ENCODE peak calls at places on chromosome 21, in five cellular contexts. V is choroid plexus epithelial cell, H is body of pancreas, T is Calu3, W is head of caudate nucleus. D is an unnamed sample.

GRCh38 chr21:44637018-44637850 is at the start of gene KRTAP10-10:
- DNase-seq in H (no peak), W (no peak), T (no peak), V (no peak), D (no peak)

GRCh38 chr21:25427828-25428227 is 179.5 kb downstream of the MRPL39 start:
- DNase-seq in T (no peak), H (no peak), W (no peak), V (no peak), D (no peak)

GRCh38 chr21:45302082-45303061 is 14.7 kb upstream of the POFUT2 start:
- DNase-seq in W (no peak), V (peak), T (no peak), H (no peak), D (no peak)

GRCh38 chr21:18840239-18840638 is 436.7 kb upstream of the TMPRSS15 start:
- DNase-seq in H (no peak), V (peak), T (no peak), W (no peak), D (no peak)

GRCh38 chr21:37560385-37560784 is 193.8 kb downstream of the DYRK1A start:
- DNase-seq in T (no peak), H (no peak), V (no peak), W (no peak), D (peak)

GRCh38 chr21:25573409-25574206 is 33.7 kb downstream of the MRPL39 start:
- DNase-seq in H (no peak), T (peak), V (peak), W (peak), D (no peak)

GRCh38 chr21:45818276-45818903 is 163.2 kb upstream of the COL6A1 start:
- DNase-seq in V (peak), H (no peak), W (no peak), T (no peak), D (no peak)

GRCh38 chr21:39630191-39630591 is 17.5 kb downstream of the B3GALT5 start:
- DNase-seq in T (peak), V (peak), H (no peak), W (no peak), D (no peak)

GRCh38 chr21:42401820-42402251 is 1.9 kb upstream of the UBASH3A start:
- DNase-seq in W (no peak), T (no peak), H (no peak), V (no peak), D (no peak)

GRCh38 chr21:28822882-28823335 is 169.8 kb downstream of the LTN1 start:
- DNase-seq in T (no peak), V (peak), H (peak), W (no peak), D (no peak)

GRCh38 chr21:17784604-17785402 is 34.4 kb downstream of the C21orf91 start:
- DNase-seq in W (no peak), H (no peak), V (no peak), T (no peak), D (no peak)

GRCh38 chr21:34342476-34342875 is 21.3 kb upstream of the KCNE2 start:
- DNase-seq in W (no peak), H (no peak), V (no peak), T (no peak), D (no peak)

GRCh38 chr21:27244796-27245195 is 277.9 kb upstream of the ADAMTS5 start:
- DNase-seq in V (peak), H (no peak), T (no peak), W (no peak), D (no peak)

D was measured in left lobe of liver.